ENCODE peak calls at places on chromosomes 1 and 21, in four cellular contexts. One of them, this sample, is unnamed.

GRCh38 chr1:38858833-38859560 is 575 bp downstream of the RRAGC start:
- DNase-seq in MCF 10A: peak
- DNase-seq in WERI-Rb-1: peak
- DNase-seq in GM13977: peak
- DNase-seq in this sample: peak

GRCh38 chr21:26099610-26100219 is 70.9 kb downstream of the APP start:
- DNase-seq in GM13977: no peak
- DNase-seq in WERI-Rb-1: no peak
- DNase-seq in MCF 10A: peak
- DNase-seq in this sample: no peak

GRCh38 chr1:59445040-59445439 is 148.1 kb downstream of the FGGY start:
- DNase-seq in GM13977: no peak
- DNase-seq in MCF 10A: peak
- DNase-seq in WERI-Rb-1: no peak
- DNase-seq in this sample: no peak

GRCh38 chr1:62012821-62013220 is 181.8 kb upstream of the L1TD1 start:
- DNase-seq in GM13977: no peak
- DNase-seq in MCF 10A: no peak
- DNase-seq in WERI-Rb-1: no peak
- DNase-seq in this sample: no peak

GRCh38 chr21:34502480-34503106 is 9.4 kb downstream of the KCNE1 start:
- DNase-seq in MCF 10A: no peak
- DNase-seq in GM13977: no peak
- DNase-seq in WERI-Rb-1: no peak
- DNase-seq in this sample: no peak

GRCh38 chr1:22875851-22876250 is 96.8 kb downstream of the LACTBL1 start:
- DNase-seq in MCF 10A: no peak
- DNase-seq in WERI-Rb-1: no peak
- DNase-seq in GM13977: no peak
- DNase-seq in this sample: no peak

GRCh38 chr21:14551741-14552140 is 5.6 kb upstream of the SAMSN1 start:
- DNase-seq in GM13977: no peak
- DNase-seq in WERI-Rb-1: no peak
- DNase-seq in MCF 10A: no peak
- DNase-seq in this sample: no peak

GRCh38 chr21:41695513-41695912 is 71.3 kb downstream of the RIPK4 start:
- DNase-seq in WERI-Rb-1: no peak
- DNase-seq in MCF 10A: no peak
- DNase-seq in GM13977: no peak
- DNase-seq in this sample: no peak

GRCh38 chr1:241610056-241610815 is 29.9 kb downstream of the CHML start:
- DNase-seq in GM13977: no peak
- DNase-seq in MCF 10A: peak
- DNase-seq in WERI-Rb-1: no peak
- DNase-seq in this sample: no peak

GRCh38 chr1:165666152-165666551 is 32.2 kb downstream of the ALDH9A1 start:
- DNase-seq in GM13977: no peak
- DNase-seq in WERI-Rb-1: no peak
- DNase-seq in MCF 10A: peak
- DNase-seq in this sample: no peak

GRCh38 chr1:56149761-56150160 is 429.6 kb downstream of the PLPP3 start:
- DNase-seq in MCF 10A: no peak
- DNase-seq in WERI-Rb-1: no peak
- DNase-seq in GM13977: no peak
- DNase-seq in this sample: no peak

GRCh38 chr1:226062558-226063361 is at the start of gene H3-3A:
- DNase-seq in MCF 10A: peak
- DNase-seq in GM13977: peak
- DNase-seq in WERI-Rb-1: peak
- DNase-seq in this sample: peak

GRCh38 chr1:152743371-152744145 is 14.3 kb upstream of the KPRP start:
- DNase-seq in MCF 10A: peak
- DNase-seq in GM13977: no peak
- DNase-seq in WERI-Rb-1: no peak
- DNase-seq in this sample: no peak

GRCh38 chr1:98949606-98950005 is 55.1 kb downstream of the PLPPR5 start:
- DNase-seq in MCF 10A: no peak
- DNase-seq in WERI-Rb-1: no peak
- DNase-seq in GM13977: no peak
- DNase-seq in this sample: no peak

GRCh38 chr1:110187139-110187890 is 22.8 kb upstream of the KCNC4 start:
- DNase-seq in GM13977: no peak
- DNase-seq in MCF 10A: peak
- DNase-seq in WERI-Rb-1: no peak
- DNase-seq in this sample: no peak

GRCh38 chr1:236207569-236207968 is 65.2 kb downstream of the GPR137B start:
- DNase-seq in GM13977: no peak
- DNase-seq in MCF 10A: no peak
- DNase-seq in WERI-Rb-1: no peak
- DNase-seq in this sample: no peak

GRCh38 chr1:84078108-84078823 is 65.8 kb upstream of the PRKACB start:
- DNase-seq in GM13977: peak
- DNase-seq in WERI-Rb-1: peak
- DNase-seq in MCF 10A: peak
- DNase-seq in this sample: peak

DNA sequence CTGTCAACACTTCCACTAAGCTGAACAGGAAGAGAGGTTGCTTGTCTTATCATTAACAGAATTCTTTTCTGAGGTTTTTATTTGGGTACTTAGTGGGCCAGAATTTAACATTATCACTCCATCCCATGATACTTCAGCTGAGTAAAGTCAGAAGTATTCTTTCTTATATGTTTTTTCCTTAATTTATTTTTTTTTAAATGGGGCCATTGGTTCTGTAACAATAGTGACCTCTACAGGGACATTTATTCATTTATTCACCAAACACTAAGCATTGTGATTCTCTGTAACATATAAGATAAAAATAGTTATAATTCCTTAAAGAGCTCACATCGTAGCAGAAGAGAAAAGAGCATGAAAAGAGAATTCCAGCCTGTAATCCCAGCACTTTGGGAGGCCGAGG is 9.8 kb downstream of the GREM2 start:
- DNase-seq in MCF 10A: no peak
- DNase-seq in WERI-Rb-1: no peak
- DNase-seq in GM13977: no peak
- DNase-seq in this sample: no peak
- TF ChIP-seq CTCF in MCF 10A: peak
- TF ChIP-seq CTCF in WERI-Rb-1: no peak
- TF ChIP-seq CTCF in GM13977: no peak
- TF ChIP-seq CTCF in this sample: no peak

DNA sequence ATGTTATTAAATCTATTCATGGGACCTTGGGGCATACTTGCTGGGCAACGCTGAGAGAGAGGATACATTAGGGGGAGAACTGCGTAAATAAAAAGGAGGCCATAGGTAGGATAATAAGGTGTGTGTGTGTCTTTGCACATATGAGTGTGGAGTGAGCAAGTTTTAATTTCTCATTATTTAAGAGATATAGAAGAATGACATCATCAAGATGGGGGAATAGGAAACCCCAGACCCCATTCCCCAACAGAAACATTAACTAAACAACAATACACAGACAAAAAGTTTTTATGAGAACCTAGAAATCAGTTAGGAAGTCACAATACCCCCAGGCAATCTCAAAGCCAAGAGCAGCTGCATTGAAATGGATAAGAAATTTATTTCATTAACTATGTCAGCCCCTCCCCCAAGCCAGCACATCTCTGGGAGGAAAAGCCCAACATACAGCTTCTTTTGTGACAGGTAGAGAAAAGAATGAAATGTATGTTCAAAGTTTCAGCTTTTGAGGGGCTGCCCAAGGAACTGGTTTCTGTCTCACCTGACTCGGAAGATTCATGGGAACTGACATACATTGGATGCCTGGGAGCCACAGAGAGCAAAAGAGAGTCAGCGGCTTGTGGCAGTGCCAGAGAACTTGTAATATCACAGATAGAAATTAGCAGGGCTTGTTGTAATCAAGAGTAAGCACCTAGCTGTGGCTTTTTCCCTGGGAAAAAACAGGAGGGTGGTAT is 234.3 kb upstream of the NFIA start:
- DNase-seq in MCF 10A: no peak
- DNase-seq in GM13977: no peak
- DNase-seq in WERI-Rb-1: no peak
- DNase-seq in this sample: no peak
- TF ChIP-seq CTCF in MCF 10A: no peak
- TF ChIP-seq CTCF in GM13977: no peak
- TF ChIP-seq CTCF in WERI-Rb-1: no peak
- TF ChIP-seq CTCF in this sample: no peak

GRCh38 chr1:181936768-181937581 is 124.5 kb downstream of the ZNF648 start:
- DNase-seq in GM13977: peak
- DNase-seq in WERI-Rb-1: peak
- DNase-seq in MCF 10A: peak
- DNase-seq in this sample: peak
- TF ChIP-seq CTCF in GM13977: peak
- TF ChIP-seq CTCF in WERI-Rb-1: peak
- TF ChIP-seq CTCF in MCF 10A: peak
- TF ChIP-seq CTCF in this sample: peak

DNA sequence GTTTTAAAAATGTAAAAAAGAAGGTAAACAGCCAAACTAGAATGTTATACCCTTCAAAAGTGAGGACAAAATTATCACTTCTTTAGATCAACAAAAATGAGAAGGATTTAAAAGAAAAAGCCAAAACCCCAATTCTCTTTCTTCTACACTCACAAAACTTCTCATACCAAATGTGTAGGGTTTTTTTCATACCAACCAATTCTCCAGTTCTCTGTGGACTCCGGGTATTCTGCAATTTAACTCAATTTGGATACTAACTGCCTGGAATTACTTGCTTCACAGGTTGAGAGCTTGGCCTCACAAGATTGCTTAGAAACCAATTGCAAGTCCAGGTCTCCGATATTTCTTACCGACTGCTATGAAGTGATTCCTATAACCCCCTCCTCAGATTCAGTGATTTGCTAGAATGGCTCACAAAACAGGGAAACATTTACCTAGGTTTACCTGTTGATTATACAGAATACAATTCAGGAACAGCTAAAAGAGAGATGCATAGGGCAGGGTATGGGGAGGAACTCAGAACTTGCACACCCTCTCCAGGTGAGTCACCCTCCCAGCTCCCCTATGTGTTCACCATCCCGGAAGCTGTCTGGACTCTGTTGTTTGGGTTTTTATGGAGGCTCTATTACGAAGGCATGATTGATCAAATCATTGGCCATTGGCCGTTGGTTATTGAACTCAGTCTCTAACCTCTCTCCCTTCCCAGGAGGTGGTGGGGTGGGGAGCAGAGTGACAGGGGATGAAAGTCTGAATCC is 67.1 kb downstream of the CAMTA1 start:
- DNase-seq in MCF 10A: no peak
- DNase-seq in GM13977: no peak
- DNase-seq in WERI-Rb-1: no peak
- DNase-seq in this sample: no peak
- TF ChIP-seq CTCF in MCF 10A: no peak
- TF ChIP-seq CTCF in GM13977: no peak
- TF ChIP-seq CTCF in WERI-Rb-1: no peak
- TF ChIP-seq CTCF in this sample: no peak

GRCh38 chr1:19444399-19445021 is 40.8 kb downstream of the CAPZB start:
- DNase-seq in GM13977: no peak
- DNase-seq in MCF 10A: no peak
- DNase-seq in WERI-Rb-1: no peak
- DNase-seq in this sample: no peak

GRCh38 chr1:19448491-19449439 is 36.6 kb downstream of the CAPZB start:
- DNase-seq in MCF 10A: peak
- DNase-seq in GM13977: no peak
- DNase-seq in WERI-Rb-1: no peak
- DNase-seq in this sample: no peak

GRCh38 chr1:19447550-19447949 is 37.8 kb downstream of the CAPZB start:
- DNase-seq in MCF 10A: no peak
- DNase-seq in WERI-Rb-1: no peak
- DNase-seq in GM13977: no peak
- DNase-seq in this sample: no peak

GRCh38 chr1:19443321-19443720 is 42.0 kb downstream of the CAPZB start:
- DNase-seq in GM13977: no peak
- DNase-seq in MCF 10A: no peak
- DNase-seq in WERI-Rb-1: no peak
- DNase-seq in this sample: no peak

GRCh38 chr1:19445417-19446342 is 39.7 kb downstream of the CAPZB start:
- DNase-seq in WERI-Rb-1: no peak
- DNase-seq in GM13977: no peak
- DNase-seq in MCF 10A: no peak
- DNase-seq in this sample: no peak
- TF ChIP-seq CTCF in WERI-Rb-1: peak
- TF ChIP-seq CTCF in GM13977: peak
- TF ChIP-seq CTCF in MCF 10A: peak
- TF ChIP-seq CTCF in this sample: no peak

GRCh38 chr1:15835741-15836510 is 11.6 kb upstream of the SPEN start:
- DNase-seq in MCF 10A: peak
- DNase-seq in GM13977: peak
- DNase-seq in WERI-Rb-1: no peak
- DNase-seq in this sample: peak

GRCh38 chr1:15836772-15837669 is 10.5 kb upstream of the SPEN start:
- DNase-seq in GM13977: peak
- DNase-seq in MCF 10A: no peak
- DNase-seq in WERI-Rb-1: no peak
- DNase-seq in this sample: peak

GRCh38 chr1:15838721-15839120 is 8.8 kb upstream of the SPEN start:
- DNase-seq in GM13977: no peak
- DNase-seq in MCF 10A: no peak
- DNase-seq in WERI-Rb-1: peak
- DNase-seq in this sample: no peak

GRCh38 chr1:15835205-15835740 is 12.2 kb upstream of the SPEN start:
- DNase-seq in WERI-Rb-1: no peak
- DNase-seq in GM13977: no peak
- DNase-seq in MCF 10A: no peak
- DNase-seq in this sample: no peak

GRCh38 chr1:15837931-15838330 is 9.6 kb upstream of the SPEN start:
- DNase-seq in MCF 10A: no peak
- DNase-seq in WERI-Rb-1: no peak
- DNase-seq in GM13977: no peak
- DNase-seq in this sample: no peak
- TF ChIP-seq CTCF in MCF 10A: no peak
- TF ChIP-seq CTCF in WERI-Rb-1: no peak
- TF ChIP-seq CTCF in GM13977: no peak
- TF ChIP-seq CTCF in this sample: no peak

GRCh38 chr1:154746620-154747299 is 123.3 kb downstream of the KCNN3 start:
- DNase-seq in MCF 10A: no peak
- DNase-seq in WERI-Rb-1: no peak
- DNase-seq in GM13977: no peak
- DNase-seq in this sample: no peak

GRCh38 chr1:154747380-154747779 is 122.7 kb downstream of the KCNN3 start:
- DNase-seq in GM13977: no peak
- DNase-seq in MCF 10A: no peak
- DNase-seq in WERI-Rb-1: no peak
- DNase-seq in this sample: no peak

GRCh38 chr1:154744352-154744751 is 125.7 kb downstream of the KCNN3 start:
- DNase-seq in GM13977: no peak
- DNase-seq in MCF 10A: no peak
- DNase-seq in WERI-Rb-1: no peak
- DNase-seq in this sample: no peak

GRCh38 chr1:154745286-154745731 is 124.8 kb downstream of the KCNN3 start:
- DNase-seq in MCF 10A: no peak
- DNase-seq in GM13977: no peak
- DNase-seq in WERI-Rb-1: no peak
- DNase-seq in this sample: no peak

GRCh38 chr1:154745750-154746425 is 124.2 kb downstream of the KCNN3 start:
- DNase-seq in GM13977: no peak
- DNase-seq in MCF 10A: no peak
- DNase-seq in WERI-Rb-1: no peak
- DNase-seq in this sample: no peak
- TF ChIP-seq CTCF in GM13977: no peak
- TF ChIP-seq CTCF in MCF 10A: no peak
- TF ChIP-seq CTCF in WERI-Rb-1: no peak
- TF ChIP-seq CTCF in this sample: no peak